ENCODE peak calls at places on chromosomes 2 and 18, in eight cellular contexts. One of them, this sample, is unnamed.

GRCh38 chr2:140257692-140258300 is 1477.6 kb upstream of the NXPH2 start:
- DNase-seq in fibroblast of the aortic adventitia: no peak
- DNase-seq in T-cell: no peak
- DNase-seq in left lobe of liver: no peak
- DNase-seq in NCI-H2029 treated with DMSO at 0.1 percent for 48 hours: no peak
- DNase-seq in Daoy: no peak
- DNase-seq in T-helper 2 cell: no peak
- DNase-seq in stimulated activated CD4-positive, alpha-beta T cell treated with anti-CD3 and anti-CD28 coated beads, Interleukin-2, amount 100 ng/mL, for 24 hours: no peak
- DNase-seq in this sample: no peak

GRCh38 chr2:176856645-176857044 is 355.9 kb upstream of the HNRNPA3 start:
- DNase-seq in Daoy: no peak
- DNase-seq in left lobe of liver: no peak
- DNase-seq in NCI-H2029 treated with DMSO at 0.1 percent for 48 hours: no peak
- DNase-seq in stimulated activated CD4-positive, alpha-beta T cell treated with anti-CD3 and anti-CD28 coated beads, Interleukin-2, amount 100 ng/mL, for 24 hours: no peak
- DNase-seq in T-helper 2 cell: peak
- DNase-seq in T-cell: no peak
- DNase-seq in fibroblast of the aortic adventitia: no peak
- DNase-seq in this sample: no peak

GRCh38 chr18:47709556-47709955 is 220.9 kb downstream of the SMAD2 start:
- DNase-seq in T-cell: no peak
- DNase-seq in T-helper 2 cell: no peak
- DNase-seq in NCI-H2029 treated with DMSO at 0.1 percent for 48 hours: no peak
- DNase-seq in fibroblast of the aortic adventitia: no peak
- DNase-seq in left lobe of liver: no peak
- DNase-seq in Daoy: no peak
- DNase-seq in stimulated activated CD4-positive, alpha-beta T cell treated with anti-CD3 and anti-CD28 coated beads, Interleukin-2, amount 100 ng/mL, for 24 hours: no peak
- DNase-seq in this sample: no peak

GRCh38 chr2:196963043-196963442 is 36.5 kb upstream of the PGAP1 start:
- DNase-seq in T-cell: no peak
- DNase-seq in NCI-H2029 treated with DMSO at 0.1 percent for 48 hours: no peak
- DNase-seq in left lobe of liver: no peak
- DNase-seq in Daoy: no peak
- DNase-seq in T-helper 2 cell: no peak
- DNase-seq in stimulated activated CD4-positive, alpha-beta T cell treated with anti-CD3 and anti-CD28 coated beads, Interleukin-2, amount 100 ng/mL, for 24 hours: no peak
- DNase-seq in fibroblast of the aortic adventitia: no peak
- DNase-seq in this sample: no peak

GRCh38 chr18:7567487-7568425 is 640 bp downstream of the PTPRM start:
- DNase-seq in T-helper 2 cell: peak
- DNase-seq in left lobe of liver: peak
- DNase-seq in Daoy: peak
- DNase-seq in NCI-H2029 treated with DMSO at 0.1 percent for 48 hours: no peak
- DNase-seq in fibroblast of the aortic adventitia: peak
- DNase-seq in stimulated activated CD4-positive, alpha-beta T cell treated with anti-CD3 and anti-CD28 coated beads, Interleukin-2, amount 100 ng/mL, for 24 hours: no peak
- DNase-seq in T-cell: no peak
- DNase-seq in this sample: peak

GRCh38 chr2:64551851-64552250 is 27.7 kb downstream of the AFTPH start:
- DNase-seq in left lobe of liver: no peak
- DNase-seq in T-cell: no peak
- DNase-seq in NCI-H2029 treated with DMSO at 0.1 percent for 48 hours: no peak
- DNase-seq in T-helper 2 cell: no peak
- DNase-seq in stimulated activated CD4-positive, alpha-beta T cell treated with anti-CD3 and anti-CD28 coated beads, Interleukin-2, amount 100 ng/mL, for 24 hours: no peak
- DNase-seq in Daoy: no peak
- DNase-seq in fibroblast of the aortic adventitia: no peak
- DNase-seq in this sample: no peak

GRCh38 chr2:38443021-38443541 is 66.0 kb upstream of the ATL2 start:
- DNase-seq in fibroblast of the aortic adventitia: peak
- DNase-seq in Daoy: peak
- DNase-seq in T-helper 2 cell: no peak
- DNase-seq in stimulated activated CD4-positive, alpha-beta T cell treated with anti-CD3 and anti-CD28 coated beads, Interleukin-2, amount 100 ng/mL, for 24 hours: no peak
- DNase-seq in T-cell: no peak
- DNase-seq in NCI-H2029 treated with DMSO at 0.1 percent for 48 hours: no peak
- DNase-seq in left lobe of liver: no peak
- DNase-seq in this sample: no peak

GRCh38 chr2:25524507-25524906 is 148.9 kb downstream of the DTNB start:
- DNase-seq in Daoy: no peak
- DNase-seq in NCI-H2029 treated with DMSO at 0.1 percent for 48 hours: no peak
- DNase-seq in stimulated activated CD4-positive, alpha-beta T cell treated with anti-CD3 and anti-CD28 coated beads, Interleukin-2, amount 100 ng/mL, for 24 hours: no peak
- DNase-seq in T-helper 2 cell: no peak
- DNase-seq in left lobe of liver: no peak
- DNase-seq in T-cell: no peak
- DNase-seq in fibroblast of the aortic adventitia: no peak
- DNase-seq in this sample: no peak

GRCh38 chr18:26133652-26134051 is at the start of gene PSMA8:
- DNase-seq in fibroblast of the aortic adventitia: no peak
- DNase-seq in T-helper 2 cell: peak
- DNase-seq in NCI-H2029 treated with DMSO at 0.1 percent for 48 hours: no peak
- DNase-seq in T-cell: peak
- DNase-seq in stimulated activated CD4-positive, alpha-beta T cell treated with anti-CD3 and anti-CD28 coated beads, Interleukin-2, amount 100 ng/mL, for 24 hours: peak
- DNase-seq in left lobe of liver: no peak
- DNase-seq in Daoy: no peak
- DNase-seq in this sample: peak

GRCh38 chr2:121969155-121969554 is 213.7 kb downstream of the TSN start:
- DNase-seq in T-helper 2 cell: no peak
- DNase-seq in left lobe of liver: no peak
- DNase-seq in Daoy: no peak
- DNase-seq in fibroblast of the aortic adventitia: no peak
- DNase-seq in stimulated activated CD4-positive, alpha-beta T cell treated with anti-CD3 and anti-CD28 coated beads, Interleukin-2, amount 100 ng/mL, for 24 hours: no peak
- DNase-seq in NCI-H2029 treated with DMSO at 0.1 percent for 48 hours: no peak
- DNase-seq in T-cell: no peak
- DNase-seq in this sample: no peak

GRCh38 chr2:36530178-36530982 is 67.6 kb downstream of the FEZ2 start:
- DNase-seq in Daoy: no peak
- DNase-seq in fibroblast of the aortic adventitia: peak
- DNase-seq in T-cell: no peak
- DNase-seq in NCI-H2029 treated with DMSO at 0.1 percent for 48 hours: no peak
- DNase-seq in T-helper 2 cell: no peak
- DNase-seq in left lobe of liver: no peak
- DNase-seq in stimulated activated CD4-positive, alpha-beta T cell treated with anti-CD3 and anti-CD28 coated beads, Interleukin-2, amount 100 ng/mL, for 24 hours: no peak
- DNase-seq in this sample: no peak

GRCh38 chr2:146579154-146579930 is 1265.5 kb upstream of the ACVR2A start:
- DNase-seq in left lobe of liver: no peak
- DNase-seq in stimulated activated CD4-positive, alpha-beta T cell treated with anti-CD3 and anti-CD28 coated beads, Interleukin-2, amount 100 ng/mL, for 24 hours: no peak
- DNase-seq in T-helper 2 cell: no peak
- DNase-seq in NCI-H2029 treated with DMSO at 0.1 percent for 48 hours: no peak
- DNase-seq in T-cell: no peak
- DNase-seq in Daoy: no peak
- DNase-seq in fibroblast of the aortic adventitia: peak
- DNase-seq in this sample: no peak

GRCh38 chr18:52008330-52008729 is 331.7 kb upstream of the DCC start:
- DNase-seq in stimulated activated CD4-positive, alpha-beta T cell treated with anti-CD3 and anti-CD28 coated beads, Interleukin-2, amount 100 ng/mL, for 24 hours: no peak
- DNase-seq in fibroblast of the aortic adventitia: no peak
- DNase-seq in left lobe of liver: no peak
- DNase-seq in T-cell: no peak
- DNase-seq in NCI-H2029 treated with DMSO at 0.1 percent for 48 hours: no peak
- DNase-seq in T-helper 2 cell: no peak
- DNase-seq in Daoy: no peak
- DNase-seq in this sample: no peak

GRCh38 chr18:5879479-5879882 is 15.8 kb downstream of the TMEM200C start:
- DNase-seq in NCI-H2029 treated with DMSO at 0.1 percent for 48 hours: no peak
- DNase-seq in T-helper 2 cell: no peak
- DNase-seq in fibroblast of the aortic adventitia: peak
- DNase-seq in Daoy: peak
- DNase-seq in T-cell: no peak
- DNase-seq in left lobe of liver: no peak
- DNase-seq in stimulated activated CD4-positive, alpha-beta T cell treated with anti-CD3 and anti-CD28 coated beads, Interleukin-2, amount 100 ng/mL, for 24 hours: no peak
- DNase-seq in this sample: no peak

GRCh38 chr18:74796928-74797576 is 199.4 kb downstream of the ZNF407 start:
- DNase-seq in T-cell: no peak
- DNase-seq in NCI-H2029 treated with DMSO at 0.1 percent for 48 hours: peak
- DNase-seq in T-helper 2 cell: no peak
- DNase-seq in fibroblast of the aortic adventitia: peak
- DNase-seq in stimulated activated CD4-positive, alpha-beta T cell treated with anti-CD3 and anti-CD28 coated beads, Interleukin-2, amount 100 ng/mL, for 24 hours: no peak
- DNase-seq in left lobe of liver: peak
- DNase-seq in Daoy: peak
- DNase-seq in this sample: no peak

GRCh38 chr2:70709275-70709674 is 58.7 kb downstream of the ADD2 start:
- DNase-seq in stimulated activated CD4-positive, alpha-beta T cell treated with anti-CD3 and anti-CD28 coated beads, Interleukin-2, amount 100 ng/mL, for 24 hours: no peak
- DNase-seq in fibroblast of the aortic adventitia: peak
- DNase-seq in T-cell: no peak
- DNase-seq in NCI-H2029 treated with DMSO at 0.1 percent for 48 hours: no peak
- DNase-seq in Daoy: no peak
- DNase-seq in left lobe of liver: no peak
- DNase-seq in T-helper 2 cell: no peak
- DNase-seq in this sample: no peak

GRCh38 chr2:217920879-217921603 is 81.8 kb downstream of the TNS1 start:
- DNase-seq in fibroblast of the aortic adventitia: peak
- DNase-seq in T-cell: no peak
- DNase-seq in Daoy: no peak
- DNase-seq in left lobe of liver: peak
- DNase-seq in T-helper 2 cell: no peak
- DNase-seq in stimulated activated CD4-positive, alpha-beta T cell treated with anti-CD3 and anti-CD28 coated beads, Interleukin-2, amount 100 ng/mL, for 24 hours: no peak
- DNase-seq in NCI-H2029 treated with DMSO at 0.1 percent for 48 hours: no peak
- DNase-seq in this sample: no peak

GRCh38 chr2:168460561-168460960 is 4.5 kb downstream of the CERS6 start:
- DNase-seq in left lobe of liver: no peak
- DNase-seq in fibroblast of the aortic adventitia: no peak
- DNase-seq in T-cell: no peak
- DNase-seq in Daoy: no peak
- DNase-seq in NCI-H2029 treated with DMSO at 0.1 percent for 48 hours: no peak
- DNase-seq in stimulated activated CD4-positive, alpha-beta T cell treated with anti-CD3 and anti-CD28 coated beads, Interleukin-2, amount 100 ng/mL, for 24 hours: no peak
- DNase-seq in T-helper 2 cell: no peak
- DNase-seq in this sample: no peak

GRCh38 chr18:51687845-51688585 is 490.5 kb upstream of the MEX3C start:
- DNase-seq in left lobe of liver: no peak
- DNase-seq in T-cell: no peak
- DNase-seq in stimulated activated CD4-positive, alpha-beta T cell treated with anti-CD3 and anti-CD28 coated beads, Interleukin-2, amount 100 ng/mL, for 24 hours: no peak
- DNase-seq in Daoy: no peak
- DNase-seq in T-helper 2 cell: no peak
- DNase-seq in NCI-H2029 treated with DMSO at 0.1 percent for 48 hours: no peak
- DNase-seq in fibroblast of the aortic adventitia: no peak
- DNase-seq in this sample: no peak

GRCh38 chr2:196804381-196804780 is 4.8 kb downstream of the C2orf66 start:
- DNase-seq in T-cell: no peak
- DNase-seq in stimulated activated CD4-positive, alpha-beta T cell treated with anti-CD3 and anti-CD28 coated beads, Interleukin-2, amount 100 ng/mL, for 24 hours: no peak
- DNase-seq in T-helper 2 cell: no peak
- DNase-seq in fibroblast of the aortic adventitia: no peak
- DNase-seq in Daoy: no peak
- DNase-seq in left lobe of liver: no peak
- DNase-seq in NCI-H2029 treated with DMSO at 0.1 percent for 48 hours: no peak
- DNase-seq in this sample: no peak

GRCh38 chr18:50307738-50308470 is 20.4 kb upstream of the CXXC1 start:
- DNase-seq in left lobe of liver: peak
- DNase-seq in fibroblast of the aortic adventitia: peak
- DNase-seq in T-cell: peak
- DNase-seq in NCI-H2029 treated with DMSO at 0.1 percent for 48 hours: peak
- DNase-seq in T-helper 2 cell: peak
- DNase-seq in Daoy: peak
- DNase-seq in stimulated activated CD4-positive, alpha-beta T cell treated with anti-CD3 and anti-CD28 coated beads, Interleukin-2, amount 100 ng/mL, for 24 hours: peak
- DNase-seq in this sample: peak

GRCh38 chr2:182366625-182367024 is 60.2 kb downstream of the PDE1A start:
- DNase-seq in T-helper 2 cell: no peak
- DNase-seq in Daoy: no peak
- DNase-seq in NCI-H2029 treated with DMSO at 0.1 percent for 48 hours: no peak
- DNase-seq in stimulated activated CD4-positive, alpha-beta T cell treated with anti-CD3 and anti-CD28 coated beads, Interleukin-2, amount 100 ng/mL, for 24 hours: no peak
- DNase-seq in fibroblast of the aortic adventitia: peak
- DNase-seq in left lobe of liver: no peak
- DNase-seq in T-cell: no peak
- DNase-seq in this sample: no peak

GRCh38 chr18:77379976-77380375 is 130.3 kb downstream of the GALR1 start:
- DNase-seq in stimulated activated CD4-positive, alpha-beta T cell treated with anti-CD3 and anti-CD28 coated beads, Interleukin-2, amount 100 ng/mL, for 24 hours: no peak
- DNase-seq in NCI-H2029 treated with DMSO at 0.1 percent for 48 hours: no peak
- DNase-seq in T-helper 2 cell: no peak
- DNase-seq in left lobe of liver: no peak
- DNase-seq in T-cell: no peak
- DNase-seq in fibroblast of the aortic adventitia: no peak
- DNase-seq in Daoy: no peak
- DNase-seq in this sample: no peak

GRCh38 chr2:142165790-142166189 is 35.0 kb upstream of the LRP1B start:
- DNase-seq in NCI-H2029 treated with DMSO at 0.1 percent for 48 hours: no peak
- DNase-seq in fibroblast of the aortic adventitia: peak
- DNase-seq in T-cell: no peak
- DNase-seq in stimulated activated CD4-positive, alpha-beta T cell treated with anti-CD3 and anti-CD28 coated beads, Interleukin-2, amount 100 ng/mL, for 24 hours: no peak
- DNase-seq in Daoy: peak
- DNase-seq in T-helper 2 cell: no peak
- DNase-seq in left lobe of liver: no peak
- DNase-seq in this sample: no peak

GRCh38 chr2:238946586-238947242 is 98.8 kb downstream of the TWIST2 start:
- DNase-seq in T-cell: no peak
- DNase-seq in T-helper 2 cell: no peak
- DNase-seq in left lobe of liver: peak
- DNase-seq in NCI-H2029 treated with DMSO at 0.1 percent for 48 hours: no peak
- DNase-seq in fibroblast of the aortic adventitia: no peak
- DNase-seq in stimulated activated CD4-positive, alpha-beta T cell treated with anti-CD3 and anti-CD28 coated beads, Interleukin-2, amount 100 ng/mL, for 24 hours: no peak
- DNase-seq in Daoy: peak
- DNase-seq in this sample: no peak

GRCh38 chr18:7459851-7460774 is 107.0 kb upstream of the PTPRM start:
- DNase-seq in T-helper 2 cell: no peak
- DNase-seq in NCI-H2029 treated with DMSO at 0.1 percent for 48 hours: no peak
- DNase-seq in Daoy: no peak
- DNase-seq in left lobe of liver: no peak
- DNase-seq in fibroblast of the aortic adventitia: no peak
- DNase-seq in stimulated activated CD4-positive, alpha-beta T cell treated with anti-CD3 and anti-CD28 coated beads, Interleukin-2, amount 100 ng/mL, for 24 hours: no peak
- DNase-seq in T-cell: no peak
- DNase-seq in this sample: no peak

GRCh38 chr2:42764096-42764495 is at the start of gene OXER1:
- DNase-seq in Daoy: no peak
- DNase-seq in left lobe of liver: peak
- DNase-seq in NCI-H2029 treated with DMSO at 0.1 percent for 48 hours: no peak
- DNase-seq in stimulated activated CD4-positive, alpha-beta T cell treated with anti-CD3 and anti-CD28 coated beads, Interleukin-2, amount 100 ng/mL, for 24 hours: no peak
- DNase-seq in T-helper 2 cell: no peak
- DNase-seq in fibroblast of the aortic adventitia: no peak
- DNase-seq in T-cell: no peak
- DNase-seq in this sample: no peak

This sample was measured in activated CD4-positive, CD25-positive, alpha-beta regulatory T cell treated with anti-CD3 and anti-CD28 coated beads, Interleukin-2, amount 50 U/mL, for 72 hours.